ENCODE peak calls at places on chromosomes 2 and 18, in four cellular contexts. One of them, this sample, is unnamed.

GRCh38 chr2:235854276-235854675 is 313.9 kb downstream of the GBX2 start:
- DNase-seq in K562: no peak
- DNase-seq in HepG2: no peak
- DNase-seq in GM12878: no peak
- DNase-seq in this sample: no peak

GRCh38 chr2:215921884-215922283 is 91.5 kb downstream of the MREG start:
- DNase-seq in K562: no peak
- DNase-seq in HepG2: peak
- DNase-seq in GM12878: no peak
- DNase-seq in this sample: peak

GRCh38 chr18:62366992-62367391 is 41.9 kb downstream of the TNFRSF11A start:
- DNase-seq in K562: no peak
- DNase-seq in HepG2: no peak
- DNase-seq in GM12878: no peak
- DNase-seq in this sample: no peak

GRCh38 chr2:64848363-64848762 is 140.8 kb upstream of the SLC1A4 start:
- DNase-seq in K562: no peak
- DNase-seq in HepG2: no peak
- DNase-seq in GM12878: no peak
- DNase-seq in this sample: no peak

GRCh38 chr18:8151176-8151575 is 458.1 kb upstream of the RAB12 start:
- DNase-seq in K562: no peak
- DNase-seq in HepG2: no peak
- DNase-seq in GM12878: no peak
- DNase-seq in this sample: no peak

GRCh38 chr2:25228848-25229674 is 60.7 kb upstream of the POMC start:
- DNase-seq in K562: peak
- DNase-seq in HepG2: peak
- DNase-seq in GM12878: no peak
- DNase-seq in this sample: peak

GRCh38 chr2:74618410-74619083 is 29.6 kb downstream of the M1AP start:
- DNase-seq in K562: no peak
- DNase-seq in HepG2: no peak
- DNase-seq in GM12878: no peak
- DNase-seq in this sample: no peak

GRCh38 chr2:229231469-229231868 is 39.6 kb downstream of the PID1 start:
- DNase-seq in K562: no peak
- DNase-seq in HepG2: no peak
- DNase-seq in GM12878: no peak
- DNase-seq in this sample: no peak

GRCh38 chr18:75215663-75216062 is 5.1 kb downstream of the TSHZ1 start:
- DNase-seq in K562: no peak
- DNase-seq in HepG2: no peak
- DNase-seq in GM12878: no peak
- DNase-seq in this sample: no peak

GRCh38 chr2:26754972-26755670 is 9.0 kb upstream of the SLC35F6 start:
- DNase-seq in K562: no peak
- DNase-seq in HepG2: no peak
- DNase-seq in GM12878: no peak
- DNase-seq in this sample: no peak

GRCh38 chr18:21270453-21270852 is 28.4 kb downstream of the GREB1L start:
- DNase-seq in K562: no peak
- DNase-seq in HepG2: no peak
- DNase-seq in GM12878: no peak
- DNase-seq in this sample: no peak

GRCh38 chr2:145273840-145274239 is 753.9 kb upstream of the ZEB2 start:
- DNase-seq in K562: no peak
- DNase-seq in HepG2: no peak
- DNase-seq in GM12878: no peak
- DNase-seq in this sample: no peak

GRCh38 chr2:165238295-165238694 is 919 bp upstream of the SCN2A start:
- DNase-seq in K562: no peak
- DNase-seq in HepG2: no peak
- DNase-seq in GM12878: no peak
- DNase-seq in this sample: peak

GRCh38 chr2:120474486-120474885 is 128.6 kb downstream of the INHBB start:
- DNase-seq in K562: no peak
- DNase-seq in HepG2: no peak
- DNase-seq in GM12878: no peak
- DNase-seq in this sample: no peak

GRCh38 chr2:30026091-30027055 is 105.0 kb upstream of the ALK start:
- DNase-seq in K562: peak
- DNase-seq in HepG2: peak
- DNase-seq in GM12878: no peak
- DNase-seq in this sample: no peak

GRCh38 chr2:162261032-162261945 is 18.0 kb upstream of the FAP start:
- DNase-seq in K562: no peak
- DNase-seq in HepG2: no peak
- DNase-seq in GM12878: no peak
- DNase-seq in this sample: peak

GRCh38 chr2:239252433-239253200 is 148.2 kb downstream of the HDAC4 start:
- DNase-seq in K562: no peak
- DNase-seq in HepG2: no peak
- DNase-seq in GM12878: no peak
- DNase-seq in this sample: peak

GRCh38 chr2:47510745-47511144 is 107.8 kb downstream of the MSH2 start:
- DNase-seq in K562: no peak
- DNase-seq in HepG2: peak
- DNase-seq in GM12878: no peak
- DNase-seq in this sample: no peak

GRCh38 chr18:47999801-48000248 is 69.4 kb upstream of the SMAD2 start:
- DNase-seq in K562: peak
- DNase-seq in HepG2: no peak
- DNase-seq in GM12878: no peak
- DNase-seq in this sample: no peak

GRCh38 chr2:206800501-206801416 is 35.4 kb downstream of the FASTKD2 start:
- DNase-seq in K562: peak
- DNase-seq in HepG2: peak
- DNase-seq in GM12878: no peak
- DNase-seq in this sample: peak

GRCh38 chr2:10141736-10142639 is 19.4 kb downstream of the RRM2 start:
- DNase-seq in K562: no peak
- DNase-seq in HepG2: no peak
- DNase-seq in GM12878: no peak
- DNase-seq in this sample: no peak

GRCh38 chr2:64402876-64403275 is 51.1 kb upstream of the LGALSL start:
- DNase-seq in K562: peak
- DNase-seq in HepG2: no peak
- DNase-seq in GM12878: no peak
- DNase-seq in this sample: peak

GRCh38 chr2:128405981-128406601 is 87.4 kb upstream of the HS6ST1 start:
- DNase-seq in K562: no peak
- DNase-seq in HepG2: no peak
- DNase-seq in GM12878: no peak
- DNase-seq in this sample: no peak

GRCh38 chr2:23464156-23464555 is 79.2 kb downstream of the KLHL29 start:
- DNase-seq in K562: no peak
- DNase-seq in HepG2: no peak
- DNase-seq in GM12878: no peak
- DNase-seq in this sample: no peak

GRCh38 chr2:241935314-241935713 is 65.8 kb downstream of the RTP5 start:
- DNase-seq in K562: no peak
- DNase-seq in HepG2: no peak
- DNase-seq in GM12878: no peak
- DNase-seq in this sample: no peak

GRCh38 chr2:69538872-69539548 is 101.8 kb upstream of the NFU1 start:
- DNase-seq in K562: no peak
- DNase-seq in HepG2: peak
- DNase-seq in GM12878: no peak
- DNase-seq in this sample: no peak

GRCh38 chr2:130310881-130311280 is 31.8 kb upstream of the IMP4 start:
- DNase-seq in K562: no peak
- DNase-seq in HepG2: no peak
- DNase-seq in GM12878: no peak
- DNase-seq in this sample: no peak

GRCh38 chr2:173965372-173966025 is at the start of gene SP3:
- DNase-seq in K562: peak
- DNase-seq in HepG2: peak
- DNase-seq in GM12878: peak
- DNase-seq in this sample: peak
- H2AFZ ChIP-seq in K562: peak
- H2AFZ ChIP-seq in HepG2: no peak
- H2AFZ ChIP-seq in GM12878: peak
- H2AFZ ChIP-seq in this sample: peak

GRCh38 chr18:2237706-2238105 is 333.6 kb downstream of the METTL4 start:
- DNase-seq in K562: no peak
- DNase-seq in HepG2: no peak
- DNase-seq in GM12878: no peak
- DNase-seq in this sample: no peak

GRCh38 chr18:2236232-2236631 is 335.1 kb downstream of the METTL4 start:
- DNase-seq in K562: no peak
- DNase-seq in HepG2: no peak
- DNase-seq in GM12878: no peak
- DNase-seq in this sample: no peak

GRCh38 chr18:2244641-2245040 is 326.7 kb downstream of the METTL4 start:
- DNase-seq in K562: no peak
- DNase-seq in HepG2: no peak
- DNase-seq in GM12878: no peak
- DNase-seq in this sample: no peak

GRCh38 chr18:2240311-2240705 is 331.0 kb downstream of the METTL4 start:
- DNase-seq in K562: no peak
- DNase-seq in HepG2: no peak
- DNase-seq in GM12878: no peak
- DNase-seq in this sample: no peak
- TF ChIP-seq MYC in K562: no peak
- TF ChIP-seq MYC in HepG2: no peak
- TF ChIP-seq MYC in GM12878: no peak
- TF ChIP-seq MYC in this sample: no peak

GRCh38 chr2:238113611-238114010 is 13.5 kb downstream of the ESPNL start:
- DNase-seq in K562: no peak
- DNase-seq in HepG2: no peak
- DNase-seq in GM12878: no peak
- DNase-seq in this sample: no peak
- TF ChIP-seq MAX in K562: no peak
- TF ChIP-seq MAX in HepG2: no peak
- TF ChIP-seq MAX in GM12878: no peak
- TF ChIP-seq MAX in this sample: no peak

DNA sequence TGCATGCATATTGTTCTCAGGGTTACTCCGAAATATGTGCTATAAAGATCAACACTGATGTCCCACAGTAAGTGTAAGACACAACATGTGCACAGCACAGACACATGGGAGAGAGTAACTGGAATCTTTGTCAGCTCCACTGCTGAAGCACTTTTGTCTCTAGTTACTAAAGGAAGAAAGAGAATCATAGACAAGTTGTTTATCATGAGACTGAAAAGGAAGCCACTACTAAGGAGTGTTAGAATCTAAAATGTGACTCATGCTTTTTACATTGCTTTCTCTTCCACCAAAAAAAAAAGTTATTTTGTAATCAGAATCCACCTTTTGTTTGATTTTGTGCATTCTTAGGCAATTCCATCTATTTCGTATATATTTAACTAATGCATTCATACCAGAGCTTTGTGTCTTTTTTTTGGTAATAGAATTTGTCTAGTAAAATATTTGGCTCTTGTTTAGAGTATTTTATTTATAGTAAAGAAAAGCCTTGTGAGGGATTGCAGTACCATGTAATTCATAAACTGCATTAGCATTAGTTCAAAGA is 502.4 kb downstream of the FBXO15 start:
- DNase-seq in K562: no peak
- DNase-seq in HepG2: no peak
- DNase-seq in GM12878: no peak
- DNase-seq in this sample: no peak
- H2AFZ ChIP-seq in K562: no peak
- H2AFZ ChIP-seq in HepG2: no peak
- H2AFZ ChIP-seq in GM12878: no peak
- H2AFZ ChIP-seq in this sample: no peak